ENCODE peak calls at places on chromosome 10, in ten cellular contexts. E, P, H, Y, D, B, V, C, T and U are unnamed samples.
A peak's percentile ranks its signal among the peaks of the same experiment; 100 is the strongest.

GRCh38 chr10:124436191-124436638 is 13.6 kb downstream of the NKX1-2 start:
- DNase-seq in E (no peak), P (peak; percentile 66), H (no peak), Y (no peak), D (no peak), B (no peak), V (no peak), C (no peak), T (no peak), U (no peak)

GRCh38 chr10:47101196-47101595 is 190.0 kb downstream of the PTPN20 start:
- DNase-seq in E (no peak), P (no peak), H (no peak), Y (no peak), D (no peak), B (no peak), V (no peak), C (no peak), T (no peak), U (no peak)

GRCh38 chr10:1368772-1369171 is 312.6 kb downstream of the WDR37 start:
- DNase-seq in E (no peak), P (peak; percentile 27), H (peak; percentile 13), Y (no peak), D (peak; percentile 48), B (no peak), V (peak; percentile 62), C (peak; percentile 70), T (peak; percentile 29), U (no peak)

GRCh38 chr10:126006264-126006663 is 109.9 kb downstream of the FANK1 start:
- DNase-seq in E (no peak), P (no peak), H (no peak), Y (no peak), D (no peak), B (no peak), V (no peak), C (no peak), T (no peak), U (no peak)

GRCh38 chr10:23530079-23530478 is 91.2 kb downstream of the OTUD1 start:
- DNase-seq in E (no peak), P (no peak), H (no peak), Y (peak; percentile 7), D (no peak), B (no peak), V (no peak), C (no peak), T (no peak), U (peak; percentile 34)

GRCh38 chr10:100413206-100413605 is 49.6 kb upstream of the WNT8B start:
- DNase-seq in E (no peak), P (no peak), H (no peak), Y (no peak), D (no peak), B (no peak), V (no peak), C (no peak), T (no peak), U (no peak)

GRCh38 chr10:93816123-93816747 is 58.5 kb downstream of the LGI1 start:
- DNase-seq in E (peak; percentile 73), P (peak; percentile 55), H (peak; percentile 58), Y (peak; percentile 77), D (peak; percentile 55), B (peak; percentile 41), V (peak; percentile 66), C (peak; percentile 67), T (peak; percentile 13), U (peak; percentile 19)

GRCh38 chr10:103114876-103115275 is 78.2 kb downstream of the NT5C2 start:
- DNase-seq in E (no peak), P (no peak), H (no peak), Y (no peak), D (peak; percentile 36), B (no peak), V (no peak), C (no peak), T (no peak), U (no peak)

GRCh38 chr10:100007239-100008141 is 2.3 kb downstream of the DNMBP start:
- DNase-seq in E (no peak), P (no peak), H (no peak), Y (no peak), D (no peak), B (no peak), V (no peak), C (no peak), T (no peak), U (no peak)

GRCh38 chr10:102781921-102782542 is 38.3 kb downstream of the WBP1L start:
- DNase-seq in E (no peak), P (no peak), H (no peak), Y (no peak), D (no peak), B (no peak), V (peak; percentile 42), C (no peak), T (no peak), U (no peak)